ENCODE peak calls at places on chromosomes 6 and 20, in ten cellular contexts. N, X, E, U, J, A, T, S, R and I are unnamed samples.
A peak's percentile ranks its signal among the peaks of the same experiment; 100 is the strongest.

GRCh38 chr20:32438331-32438858 is 80.3 kb downstream of the ASXL1 start:
- DNase-seq in N (no peak), X (no peak), E (no peak), U (no peak), J (no peak), A (no peak), T (no peak), S (no peak), R (no peak), I (no peak)

GRCh38 chr20:47669157-47669425 is 116.2 kb downstream of the SULF2 start:
- DNase-seq in N (no peak), X (no peak), E (no peak), U (no peak), J (no peak), A (no peak), T (no peak), S (no peak), R (no peak), I (no peak)

GRCh38 chr6:22614541-22614940 is 45.2 kb downstream of the HDGFL1 start:
- DNase-seq in N (no peak), X (no peak), E (no peak), U (no peak), J (no peak), A (no peak), T (no peak), S (no peak), R (no peak), I (no peak)

GRCh38 chr6:118536478-118536877 is 11.6 kb upstream of the PLN start:
- DNase-seq in N (no peak), X (no peak), E (no peak), U (no peak), J (no peak), A (no peak), T (no peak), S (no peak), R (no peak), I (no peak)

GRCh38 chr6:11764250-11764604 is 14.4 kb downstream of the ADTRP start:
- DNase-seq in N (no peak), X (no peak), E (no peak), U (no peak), J (no peak), A (no peak), T (no peak), S (no peak), R (no peak), I (no peak)

GRCh38 chr6:12849420-12850200 is 133.0 kb downstream of the PHACTR1 start:
- DNase-seq in N (no peak), X (no peak), E (no peak), U (no peak), J (no peak), A (no peak), T (no peak), S (no peak), R (no peak), I (no peak)

GRCh38 chr20:57650266-57650665 is 30.0 kb upstream of the ZBP1 start:
- DNase-seq in N (peak; percentile 29), X (peak; percentile 3), E (no peak), U (no peak), J (no peak), A (no peak), T (no peak), S (no peak), R (no peak), I (no peak)

GRCh38 chr6:30211899-30212298 is 1.3 kb downstream of the TRIM26 start:
- DNase-seq in N (no peak), X (no peak), E (no peak), U (no peak), J (no peak), A (no peak), T (no peak), S (no peak), R (no peak), I (no peak)

GRCh38 chr6:114049367-114049966 is 78.5 kb upstream of the HDAC2 start:
- DNase-seq in N (no peak), X (no peak), E (no peak), U (no peak), J (no peak), A (no peak), T (no peak), S (no peak), R (no peak), I (no peak)

GRCh38 chr6:139525415-139525814 is 151.0 kb upstream of the CITED2 start:
- DNase-seq in N (no peak), X (no peak), E (no peak), U (no peak), J (no peak), A (no peak), T (no peak), S (no peak), R (no peak), I (no peak)

GRCh38 chr6:54525731-54526130 is 217.5 kb downstream of the TINAG start:
- DNase-seq in N (no peak), X (no peak), E (no peak), U (no peak), J (peak; percentile 3), A (peak; percentile 43), T (no peak), S (no peak), R (no peak), I (no peak)

GRCh38 chr20:25083141-25083772 is 1.3 kb upstream of the VSX1 start:
- DNase-seq in N (no peak), X (no peak), E (no peak), U (no peak), J (no peak), A (no peak), T (no peak), S (no peak), R (no peak), I (no peak)

GRCh38 chr20:38159949-38160756 is 4.9 kb downstream of the TGM2 start:
- DNase-seq in N (no peak), X (no peak), E (no peak), U (no peak), J (no peak), A (no peak), T (no peak), S (no peak), R (no peak), I (no peak)

GRCh38 chr6:143262037-143262436 is 188.5 kb downstream of the ADAT2 start:
- DNase-seq in N (no peak), X (no peak), E (no peak), U (no peak), J (no peak), A (no peak), T (no peak), S (no peak), R (no peak), I (no peak)

GRCh38 chr6:41937881-41938574 is 3.6 kb downstream of the CCND3 start:
- DNase-seq in N (no peak), X (peak; percentile 66), E (no peak), U (no peak), J (no peak), A (no peak), T (no peak), S (no peak), R (no peak), I (peak; percentile 48)

GRCh38 chr20:4267242-4267641 is 251.9 kb upstream of the RNF24 start:
- DNase-seq in N (no peak), X (no peak), E (no peak), U (no peak), J (no peak), A (no peak), T (no peak), S (no peak), R (no peak), I (no peak)

GRCh38 chr20:7470912-7471311 is 469.3 kb downstream of the HAO1 start:
- DNase-seq in N (no peak), X (no peak), E (no peak), U (no peak), J (no peak), A (no peak), T (no peak), S (no peak), R (no peak), I (no peak)

GRCh38 chr20:17662333-17663039 is 19.6 kb downstream of the RRBP1 start:
- DNase-seq in N (no peak), X (no peak), E (no peak), U (no peak), J (no peak), A (no peak), T (no peak), S (no peak), R (no peak), I (no peak)

GRCh38 chr20:41174782-41175181 is 37.4 kb downstream of the PLCG1 start:
- DNase-seq in N (no peak), X (peak; percentile 7), E (peak; percentile 0), U (peak; percentile 14), J (no peak), A (no peak), T (no peak), S (no peak), R (no peak), I (no peak)

GRCh38 chr6:135088818-135089809 is 34.5 kb upstream of the HBS1L start:
- DNase-seq in N (no peak), X (no peak), E (peak; percentile 12), U (no peak), J (peak; percentile 3), A (peak; percentile 77), T (no peak), S (no peak), R (no peak), I (no peak)

GRCh38 chr6:9717568-9717967 is 697.3 kb downstream of the TFAP2A start:
- DNase-seq in N (no peak), X (no peak), E (no peak), U (no peak), J (no peak), A (no peak), T (no peak), S (no peak), R (no peak), I (no peak)

GRCh38 chr6:144008501-144009245 is 614 bp upstream of the PLAGL1 start:
- DNase-seq in N (no peak), X (no peak), E (no peak), U (no peak), J (no peak), A (peak; percentile 5), T (no peak), S (no peak), R (no peak), I (no peak)

GRCh38 chr6:128574413-128574812 is 54.0 kb upstream of the PTPRK start:
- DNase-seq in N (no peak), X (no peak), E (no peak), U (no peak), J (no peak), A (no peak), T (no peak), S (no peak), R (no peak), I (no peak)

GRCh38 chr6:3259491-3259958 is 778 bp downstream of the PSMG4 start:
- DNase-seq in N (peak; percentile 57), X (peak; percentile 25), E (peak; percentile 45), U (peak; percentile 54), J (no peak), A (peak; percentile 45), T (peak; percentile 47), S (peak; percentile 36), R (no peak), I (no peak)

GRCh38 chr6:1952726-1953360 is 292.6 kb downstream of the GMDS start:
- DNase-seq in N (no peak), X (no peak), E (no peak), U (no peak), J (peak; percentile 96), A (peak; percentile 98), T (no peak), S (no peak), R (peak; percentile 29), I (no peak)

GRCh38 chr20:21235346-21235712 is 67.8 kb upstream of the XRN2 start:
- DNase-seq in N (no peak), X (no peak), E (no peak), U (no peak), J (no peak), A (no peak), T (no peak), S (no peak), R (no peak), I (no peak)

GRCh38 chr6:52306972-52307849 is 22.7 kb upstream of the MCM3 start:
- DNase-seq in N (no peak), X (no peak), E (no peak), U (no peak), J (no peak), A (no peak), T (no peak), S (no peak), R (no peak), I (no peak)

GRCh38 chr6:14026831-14027539 is 90.6 kb upstream of the CD83 start:
- DNase-seq in N (no peak), X (no peak), E (no peak), U (no peak), J (no peak), A (no peak), T (no peak), S (no peak), R (no peak), I (no peak)